ENCODE peak calls at places on chromosome 10, in ten cellular contexts. One of them, this sample, is unnamed. For H3K4me1, the result is how much of the 10 kb centered on the place peaks cover.

GRCh38 chr10:3812141-3812540 is 27.1 kb upstream of the KLF6 start:
- DNase-seq in stomach: no peak
- DNase-seq in A549: no peak
- DNase-seq in GM23248: no peak
- DNase-seq in CD8-positive, alpha-beta memory T cell: no peak
- DNase-seq in gastrocnemius medialis: no peak
- DNase-seq in fibroblast of lung: no peak
- DNase-seq in heart right ventricle: peak
- DNase-seq in lower lobe of right lung: no peak
- DNase-seq in Panc1: no peak
- DNase-seq in this sample: no peak

GRCh38 chr10:93702278-93703001 is at the start of gene FRA10AC1:
- DNase-seq in CD8-positive, alpha-beta memory T cell: peak
- DNase-seq in stomach: peak
- DNase-seq in fibroblast of lung: peak
- DNase-seq in gastrocnemius medialis: peak
- DNase-seq in lower lobe of right lung: peak
- DNase-seq in Panc1: peak
- DNase-seq in A549: peak
- DNase-seq in GM23248: peak
- DNase-seq in heart right ventricle: peak
- DNase-seq in this sample: peak

GRCh38 chr10:224571-224970 is 89.3 kb downstream of the ZMYND11 start:
- DNase-seq in CD8-positive, alpha-beta memory T cell: no peak
- DNase-seq in lower lobe of right lung: no peak
- DNase-seq in stomach: no peak
- DNase-seq in heart right ventricle: no peak
- DNase-seq in A549: no peak
- DNase-seq in gastrocnemius medialis: no peak
- DNase-seq in GM23248: no peak
- DNase-seq in fibroblast of lung: no peak
- DNase-seq in Panc1: no peak
- DNase-seq in this sample: no peak

GRCh38 chr10:110498982-110499795 is 1.5 kb downstream of the DUSP5 start:
- DNase-seq in GM23248: peak
- DNase-seq in A549: peak
- DNase-seq in gastrocnemius medialis: no peak
- DNase-seq in stomach: peak
- DNase-seq in fibroblast of lung: peak
- DNase-seq in Panc1: no peak
- DNase-seq in CD8-positive, alpha-beta memory T cell: peak
- DNase-seq in lower lobe of right lung: no peak
- DNase-seq in heart right ventricle: peak
- DNase-seq in this sample: peak

GRCh38 chr10:114337510-114338462 is 66.5 kb downstream of the AFAP1L2 start:
- DNase-seq in stomach: no peak
- DNase-seq in lower lobe of right lung: no peak
- DNase-seq in gastrocnemius medialis: no peak
- DNase-seq in fibroblast of lung: peak
- DNase-seq in heart right ventricle: no peak
- DNase-seq in Panc1: no peak
- DNase-seq in A549: no peak
- DNase-seq in CD8-positive, alpha-beta memory T cell: no peak
- DNase-seq in GM23248: no peak
- DNase-seq in this sample: no peak

GRCh38 chr10:21758671-21759070 is 224.6 kb downstream of the MLLT10 start:
- DNase-seq in heart right ventricle: no peak
- DNase-seq in Panc1: no peak
- DNase-seq in GM23248: no peak
- DNase-seq in stomach: no peak
- DNase-seq in lower lobe of right lung: no peak
- DNase-seq in CD8-positive, alpha-beta memory T cell: no peak
- DNase-seq in gastrocnemius medialis: no peak
- DNase-seq in A549: no peak
- DNase-seq in fibroblast of lung: no peak
- DNase-seq in this sample: no peak

GRCh38 chr10:689433-690226 is at the start of gene DIP2C:
- DNase-seq in heart right ventricle: peak
- DNase-seq in lower lobe of right lung: peak
- DNase-seq in A549: peak
- DNase-seq in CD8-positive, alpha-beta memory T cell: no peak
- DNase-seq in fibroblast of lung: peak
- DNase-seq in stomach: peak
- DNase-seq in GM23248: peak
- DNase-seq in Panc1: no peak
- DNase-seq in gastrocnemius medialis: peak
- DNase-seq in this sample: peak

GRCh38 chr10:114328876-114329275 is 75.4 kb downstream of the AFAP1L2 start:
- DNase-seq in gastrocnemius medialis: peak
- DNase-seq in lower lobe of right lung: no peak
- DNase-seq in A549: no peak
- DNase-seq in heart right ventricle: peak
- DNase-seq in stomach: peak
- DNase-seq in Panc1: no peak
- DNase-seq in CD8-positive, alpha-beta memory T cell: no peak
- DNase-seq in fibroblast of lung: no peak
- DNase-seq in GM23248: no peak
- DNase-seq in this sample: peak

GRCh38 chr10:74837750-74838149 is 11.3 kb downstream of the KAT6B start:
- DNase-seq in lower lobe of right lung: no peak
- DNase-seq in heart right ventricle: no peak
- DNase-seq in gastrocnemius medialis: no peak
- DNase-seq in stomach: no peak
- DNase-seq in Panc1: no peak
- DNase-seq in CD8-positive, alpha-beta memory T cell: no peak
- DNase-seq in GM23248: no peak
- DNase-seq in A549: no peak
- DNase-seq in fibroblast of lung: no peak
- DNase-seq in this sample: no peak

GRCh38 chr10:74835963-74836362 is 9.6 kb downstream of the KAT6B start:
- DNase-seq in GM23248: no peak
- DNase-seq in gastrocnemius medialis: no peak
- DNase-seq in lower lobe of right lung: no peak
- DNase-seq in A549: no peak
- DNase-seq in heart right ventricle: no peak
- DNase-seq in stomach: no peak
- DNase-seq in fibroblast of lung: no peak
- DNase-seq in Panc1: no peak
- DNase-seq in CD8-positive, alpha-beta memory T cell: no peak
- DNase-seq in this sample: no peak

GRCh38 chr10:74841265-74841973 is 15.0 kb downstream of the KAT6B start:
- DNase-seq in stomach: peak
- DNase-seq in gastrocnemius medialis: peak
- DNase-seq in fibroblast of lung: peak
- DNase-seq in A549: no peak
- DNase-seq in lower lobe of right lung: no peak
- DNase-seq in GM23248: no peak
- DNase-seq in heart right ventricle: peak
- DNase-seq in Panc1: no peak
- DNase-seq in CD8-positive, alpha-beta memory T cell: no peak
- DNase-seq in this sample: peak

GRCh38 chr10:74839708-74840107 is 13.3 kb downstream of the KAT6B start:
- DNase-seq in heart right ventricle: no peak
- DNase-seq in CD8-positive, alpha-beta memory T cell: no peak
- DNase-seq in stomach: no peak
- DNase-seq in Panc1: no peak
- DNase-seq in GM23248: no peak
- DNase-seq in fibroblast of lung: no peak
- DNase-seq in lower lobe of right lung: no peak
- DNase-seq in gastrocnemius medialis: no peak
- DNase-seq in A549: no peak
- DNase-seq in this sample: no peak

GRCh38 chr10:74836855-74837254 is 10.5 kb downstream of the KAT6B start:
- DNase-seq in gastrocnemius medialis: no peak
- DNase-seq in A549: no peak
- DNase-seq in heart right ventricle: no peak
- DNase-seq in Panc1: no peak
- DNase-seq in GM23248: no peak
- DNase-seq in CD8-positive, alpha-beta memory T cell: no peak
- DNase-seq in lower lobe of right lung: no peak
- DNase-seq in stomach: no peak
- DNase-seq in fibroblast of lung: no peak
- DNase-seq in this sample: no peak
- H3K4me1 ChIP-seq in gastrocnemius medialis: half or more
- H3K4me1 ChIP-seq in A549: under half
- H3K4me1 ChIP-seq in heart right ventricle: under half
- H3K4me1 ChIP-seq in Panc1: under half
- H3K4me1 ChIP-seq in GM23248: under half
- H3K4me1 ChIP-seq in CD8-positive, alpha-beta memory T cell: under half
- H3K4me1 ChIP-seq in lower lobe of right lung: under half
- H3K4me1 ChIP-seq in stomach: half or more
- H3K4me1 ChIP-seq in fibroblast of lung: under half
- H3K4me1 ChIP-seq in this sample: under half

GRCh38 chr10:79239930-79240713 is 107.1 kb upstream of the PPIF start:
- DNase-seq in gastrocnemius medialis: no peak
- DNase-seq in A549: no peak
- DNase-seq in GM23248: no peak
- DNase-seq in fibroblast of lung: peak
- DNase-seq in heart right ventricle: no peak
- DNase-seq in stomach: no peak
- DNase-seq in lower lobe of right lung: peak
- DNase-seq in CD8-positive, alpha-beta memory T cell: no peak
- DNase-seq in Panc1: no peak
- DNase-seq in this sample: peak

GRCh38 chr10:79237801-79238520 is 109.3 kb upstream of the PPIF start:
- DNase-seq in Panc1: no peak
- DNase-seq in fibroblast of lung: no peak
- DNase-seq in GM23248: no peak
- DNase-seq in CD8-positive, alpha-beta memory T cell: no peak
- DNase-seq in stomach: no peak
- DNase-seq in heart right ventricle: no peak
- DNase-seq in lower lobe of right lung: no peak
- DNase-seq in gastrocnemius medialis: no peak
- DNase-seq in A549: no peak
- DNase-seq in this sample: no peak

GRCh38 chr10:79238606-79239005 is 108.7 kb upstream of the PPIF start:
- DNase-seq in Panc1: no peak
- DNase-seq in CD8-positive, alpha-beta memory T cell: no peak
- DNase-seq in heart right ventricle: no peak
- DNase-seq in gastrocnemius medialis: no peak
- DNase-seq in GM23248: peak
- DNase-seq in A549: no peak
- DNase-seq in fibroblast of lung: peak
- DNase-seq in lower lobe of right lung: no peak
- DNase-seq in stomach: no peak
- DNase-seq in this sample: no peak

GRCh38 chr10:79241629-79241989 is 105.7 kb upstream of the PPIF start:
- DNase-seq in fibroblast of lung: no peak
- DNase-seq in lower lobe of right lung: no peak
- DNase-seq in heart right ventricle: no peak
- DNase-seq in stomach: no peak
- DNase-seq in GM23248: no peak
- DNase-seq in CD8-positive, alpha-beta memory T cell: no peak
- DNase-seq in gastrocnemius medialis: no peak
- DNase-seq in A549: no peak
- DNase-seq in Panc1: no peak
- DNase-seq in this sample: no peak

GRCh38 chr10:79239275-79239779 is 107.9 kb upstream of the PPIF start:
- DNase-seq in lower lobe of right lung: peak
- DNase-seq in heart right ventricle: no peak
- DNase-seq in A549: peak
- DNase-seq in stomach: no peak
- DNase-seq in CD8-positive, alpha-beta memory T cell: no peak
- DNase-seq in Panc1: no peak
- DNase-seq in GM23248: peak
- DNase-seq in fibroblast of lung: peak
- DNase-seq in gastrocnemius medialis: peak
- DNase-seq in this sample: peak
- H3K4me1 ChIP-seq in lower lobe of right lung: half or more
- H3K4me1 ChIP-seq in heart right ventricle: half or more
- H3K4me1 ChIP-seq in A549: under half
- H3K4me1 ChIP-seq in stomach: half or more
- H3K4me1 ChIP-seq in CD8-positive, alpha-beta memory T cell: under half
- H3K4me1 ChIP-seq in Panc1: under half
- H3K4me1 ChIP-seq in GM23248: under half
- H3K4me1 ChIP-seq in fibroblast of lung: under half
- H3K4me1 ChIP-seq in gastrocnemius medialis: under half
- H3K4me1 ChIP-seq in this sample: half or more

GRCh38 chr10:112823604-112824003 is 126.4 kb upstream of the TCF7L2 start:
- DNase-seq in stomach: no peak
- DNase-seq in Panc1: no peak
- DNase-seq in GM23248: no peak
- DNase-seq in CD8-positive, alpha-beta memory T cell: no peak
- DNase-seq in heart right ventricle: no peak
- DNase-seq in gastrocnemius medialis: no peak
- DNase-seq in lower lobe of right lung: no peak
- DNase-seq in fibroblast of lung: no peak
- DNase-seq in A549: no peak
- DNase-seq in this sample: no peak

GRCh38 chr10:112826018-112826697 is 123.9 kb upstream of the TCF7L2 start:
- DNase-seq in A549: no peak
- DNase-seq in Panc1: no peak
- DNase-seq in stomach: no peak
- DNase-seq in fibroblast of lung: no peak
- DNase-seq in GM23248: no peak
- DNase-seq in heart right ventricle: no peak
- DNase-seq in CD8-positive, alpha-beta memory T cell: no peak
- DNase-seq in lower lobe of right lung: no peak
- DNase-seq in gastrocnemius medialis: no peak
- DNase-seq in this sample: no peak

GRCh38 chr10:112827091-112827490 is 123.0 kb upstream of the TCF7L2 start:
- DNase-seq in lower lobe of right lung: no peak
- DNase-seq in heart right ventricle: no peak
- DNase-seq in Panc1: no peak
- DNase-seq in A549: no peak
- DNase-seq in CD8-positive, alpha-beta memory T cell: no peak
- DNase-seq in GM23248: no peak
- DNase-seq in fibroblast of lung: no peak
- DNase-seq in gastrocnemius medialis: no peak
- DNase-seq in stomach: no peak
- DNase-seq in this sample: no peak

GRCh38 chr10:112831826-112832225 is 118.2 kb upstream of the TCF7L2 start:
- DNase-seq in CD8-positive, alpha-beta memory T cell: no peak
- DNase-seq in A549: no peak
- DNase-seq in stomach: no peak
- DNase-seq in heart right ventricle: no peak
- DNase-seq in Panc1: no peak
- DNase-seq in lower lobe of right lung: no peak
- DNase-seq in gastrocnemius medialis: no peak
- DNase-seq in fibroblast of lung: no peak
- DNase-seq in GM23248: no peak
- DNase-seq in this sample: no peak

DNA sequence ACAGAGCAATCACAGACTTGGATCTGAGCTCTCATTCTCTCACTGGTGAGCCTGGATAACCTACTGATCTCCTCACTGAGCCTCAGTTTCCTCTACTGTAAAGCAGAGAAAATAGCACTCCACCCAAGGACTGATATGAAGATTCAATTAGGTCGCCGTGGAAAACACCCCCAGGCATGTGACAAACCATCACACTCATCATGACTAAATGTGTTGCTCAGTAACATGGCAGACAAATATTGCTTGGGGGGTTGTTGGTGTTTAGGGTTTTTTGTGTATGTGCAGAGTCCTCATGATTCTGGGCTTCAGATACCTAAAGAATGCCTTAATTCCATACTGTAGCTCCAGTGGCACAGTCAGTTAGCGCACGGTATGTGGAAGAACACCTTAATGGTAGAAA is 122.1 kb upstream of the TCF7L2 start:
- DNase-seq in fibroblast of lung: no peak
- DNase-seq in GM23248: peak
- DNase-seq in stomach: no peak
- DNase-seq in CD8-positive, alpha-beta memory T cell: no peak
- DNase-seq in heart right ventricle: no peak
- DNase-seq in gastrocnemius medialis: no peak
- DNase-seq in Panc1: no peak
- DNase-seq in lower lobe of right lung: no peak
- DNase-seq in A549: no peak
- DNase-seq in this sample: no peak
- H3K4me1 ChIP-seq in fibroblast of lung: under half
- H3K4me1 ChIP-seq in GM23248: under half
- H3K4me1 ChIP-seq in stomach: under half
- H3K4me1 ChIP-seq in CD8-positive, alpha-beta memory T cell: under half
- H3K4me1 ChIP-seq in heart right ventricle: under half
- H3K4me1 ChIP-seq in gastrocnemius medialis: under half
- H3K4me1 ChIP-seq in Panc1: under half
- H3K4me1 ChIP-seq in lower lobe of right lung: under half
- H3K4me1 ChIP-seq in A549: under half
- H3K4me1 ChIP-seq in this sample: under half

GRCh38 chr10:83218205-83218604 is 921.1 kb upstream of the GHITM start:
- DNase-seq in CD8-positive, alpha-beta memory T cell: no peak
- DNase-seq in fibroblast of lung: no peak
- DNase-seq in Panc1: no peak
- DNase-seq in lower lobe of right lung: no peak
- DNase-seq in GM23248: no peak
- DNase-seq in A549: no peak
- DNase-seq in gastrocnemius medialis: no peak
- DNase-seq in heart right ventricle: no peak
- DNase-seq in stomach: no peak
- DNase-seq in this sample: no peak

GRCh38 chr10:83214178-83214577 is 925.1 kb upstream of the GHITM start:
- DNase-seq in GM23248: no peak
- DNase-seq in CD8-positive, alpha-beta memory T cell: no peak
- DNase-seq in Panc1: no peak
- DNase-seq in heart right ventricle: no peak
- DNase-seq in stomach: no peak
- DNase-seq in lower lobe of right lung: no peak
- DNase-seq in gastrocnemius medialis: no peak
- DNase-seq in A549: no peak
- DNase-seq in fibroblast of lung: peak
- DNase-seq in this sample: no peak

GRCh38 chr10:83212632-83213349 is 926.5 kb upstream of the GHITM start:
- DNase-seq in lower lobe of right lung: no peak
- DNase-seq in A549: no peak
- DNase-seq in fibroblast of lung: peak
- DNase-seq in heart right ventricle: no peak
- DNase-seq in gastrocnemius medialis: no peak
- DNase-seq in stomach: no peak
- DNase-seq in GM23248: peak
- DNase-seq in CD8-positive, alpha-beta memory T cell: no peak
- DNase-seq in Panc1: no peak
- DNase-seq in this sample: no peak
- H3K4me1 ChIP-seq in lower lobe of right lung: under half
- H3K4me1 ChIP-seq in A549: under half
- H3K4me1 ChIP-seq in fibroblast of lung: under half
- H3K4me1 ChIP-seq in heart right ventricle: under half
- H3K4me1 ChIP-seq in gastrocnemius medialis: under half
- H3K4me1 ChIP-seq in stomach: under half
- H3K4me1 ChIP-seq in GM23248: under half
- H3K4me1 ChIP-seq in CD8-positive, alpha-beta memory T cell: under half
- H3K4me1 ChIP-seq in Panc1: under half
- H3K4me1 ChIP-seq in this sample: under half